ENCODE peak calls at places on chromosomes 1 and 21, in five cellular contexts. M, J, H, Q and N are unnamed samples.

GRCh38 chr21:44419679-44420078 is 35.6 kb upstream of the LRRC3 start:
- DNase-seq in Q (no peak), H (no peak), M (no peak), J (no peak), N (no peak)

GRCh38 chr1:92882817-92883216 is 51.0 kb downstream of the RPL5 start:
- DNase-seq in M (no peak), Q (no peak), J (no peak), H (peak; percentile 59), N (no peak)

GRCh38 chr1:236860674-236861073 is 65.6 kb downstream of the MTR start:
- DNase-seq in H (no peak), J (no peak), M (no peak), Q (no peak), N (no peak)

GRCh38 chr1:30410153-30410851 is 313.1 kb downstream of the MATN1 start:
- DNase-seq in J (no peak), Q (no peak), M (no peak), H (no peak), N (no peak)

GRCh38 chr1:232793944-232794343 is 11.3 kb upstream of the MAP10 start:
- DNase-seq in H (no peak), J (peak; percentile 74), Q (no peak), M (no peak), N (peak; percentile 77)

GRCh38 chr21:28714795-28715464 is 277.7 kb downstream of the LTN1 start:
- DNase-seq in Q (no peak), J (peak; percentile 81), M (no peak), H (no peak), N (peak; percentile 67)

GRCh38 chr21:23543334-23543733 is 2063.9 kb downstream of the MRPL39 start:
- DNase-seq in J (no peak), Q (no peak), H (no peak), M (no peak), N (no peak)

GRCh38 chr1:87830579-87830978 is 501.9 kb downstream of the LMO4 start:
- DNase-seq in H (no peak), M (no peak), Q (no peak), J (no peak), N (no peak)

GRCh38 chr1:30765610-30766434 is 8.2 kb upstream of the LAPTM5 start:
- DNase-seq in J (no peak), Q (no peak), H (no peak), M (no peak), N (no peak)

GRCh38 chr1:17259233-17259873 is 10.5 kb downstream of the PADI3 start:
- DNase-seq in Q (no peak), H (no peak), M (no peak), J (peak; percentile 63), N (peak; percentile 86)

GRCh38 chr1:9010781-9011323 is 15.4 kb downstream of the SLC2A7 start:
- DNase-seq in H (no peak), Q (no peak), M (no peak), J (no peak), N (no peak)

GRCh38 chr1:53176452-53177344 is 19.9 kb upstream of the CPT2 start:
- DNase-seq in M (no peak), J (peak; percentile 59), Q (no peak), H (no peak), N (peak; percentile 57)

GRCh38 chr1:160251687-160252526 is 10.4 kb downstream of the DCAF8 start:
- DNase-seq in Q (no peak), M (peak; percentile 54), J (peak; percentile 77), H (peak; percentile 85), N (peak; percentile 83)

GRCh38 chr1:14946567-14947285 is 206.8 kb upstream of the TMEM51 start:
- DNase-seq in M (no peak), J (peak; percentile 86), Q (no peak), H (no peak), N (peak; percentile 84)

GRCh38 chr1:3410435-3410915 is 44.0 kb upstream of the ARHGEF16 start:
- DNase-seq in M (no peak), J (no peak), Q (no peak), H (no peak), N (no peak)

GRCh38 chr1:18976096-18976495 is 19.6 kb upstream of the IFFO2 start:
- DNase-seq in Q (no peak), H (no peak), J (no peak), M (no peak), N (no peak)

GRCh38 chr1:62625415-62625814 is 28.1 kb downstream of the ANGPTL3 start:
- DNase-seq in H (no peak), Q (no peak), M (no peak), J (peak; percentile 49), N (peak; percentile 58)

GRCh38 chr1:29218223-29218622 is 12.5 kb downstream of the MECR start:
- DNase-seq in Q (no peak), J (no peak), M (no peak), H (no peak), N (no peak)

GRCh38 chr1:22861764-22862440 is 110.8 kb downstream of the LACTBL1 start:
- DNase-seq in Q (no peak), J (peak; percentile 80), M (peak; percentile 35), H (peak; percentile 40), N (peak; percentile 89)

GRCh38 chr21:40952551-40953330 is 105.8 kb upstream of the DSCAM start:
- DNase-seq in J (no peak), H (no peak), M (no peak), Q (no peak), N (no peak)

GRCh38 chr1:192620096-192620495 is 15.9 kb upstream of the RGS13 start:
- DNase-seq in H (no peak), J (no peak), Q (no peak), M (no peak), N (no peak)

GRCh38 chr1:170175032-170175431 is 29.3 kb downstream of the NTMT2 start:
- DNase-seq in M (no peak), J (peak; percentile 21), H (no peak), Q (no peak), N (no peak)

GRCh38 chr1:36415661-36416346 is 18.1 kb upstream of the LSM10 start:
- DNase-seq in J (no peak), Q (no peak), M (no peak), H (no peak), N (no peak)

DNA sequence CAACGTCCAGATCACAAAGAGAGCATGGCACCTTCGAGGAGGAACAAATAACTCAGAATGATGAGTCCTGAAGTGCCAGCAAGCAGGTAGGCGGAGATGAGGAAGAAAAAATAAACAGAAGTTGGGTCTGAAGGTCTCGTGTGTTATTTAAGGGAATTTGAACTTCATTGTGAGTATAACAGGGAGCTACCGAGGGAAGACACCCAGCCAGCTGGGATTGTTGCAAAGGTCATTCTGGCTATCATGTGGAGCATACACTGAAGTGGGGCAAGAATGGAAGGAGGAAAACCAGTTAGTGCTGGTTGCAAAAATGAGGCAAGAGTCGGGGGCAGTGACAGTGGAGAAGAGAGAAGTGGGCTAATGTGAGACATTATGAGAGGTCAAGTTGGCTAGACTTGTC is 53.6 kb upstream of the RAP1A start:
- DNase-seq in Q (no peak), M (no peak), J (no peak), H (no peak), N (no peak)
- H2BK15ac ChIP-seq in Q (no peak overlapping the region), M (no peak overlapping the region), J (peak overlapping the region; percentile 77), H (no peak overlapping the region), N (no peak overlapping the region)

DNA sequence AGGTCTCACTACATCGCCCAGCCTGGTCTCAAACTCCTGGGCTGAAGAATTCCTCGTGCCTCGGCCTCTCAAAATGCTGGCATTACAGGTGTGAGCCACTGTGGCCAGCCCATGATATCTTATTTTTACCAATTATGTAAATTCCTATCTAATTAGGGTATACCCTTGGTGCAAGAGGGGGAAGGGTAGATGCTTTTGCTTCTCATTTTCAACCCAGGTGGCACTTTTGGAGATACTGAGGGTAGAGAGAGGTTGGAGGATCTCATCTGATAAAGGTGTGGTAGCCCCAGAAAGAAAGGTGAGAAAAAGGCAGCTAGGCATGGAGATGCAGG is 17.4 kb downstream of the ENSA start:
- DNase-seq in H (no peak), J (no peak), M (no peak), Q (no peak), N (no peak)
- H3K4me3 ChIP-seq in H (no peak overlapping the region), J (no peak overlapping the region), M (no peak overlapping the region), Q (no peak overlapping the region), N (no peak overlapping the region)

DNA sequence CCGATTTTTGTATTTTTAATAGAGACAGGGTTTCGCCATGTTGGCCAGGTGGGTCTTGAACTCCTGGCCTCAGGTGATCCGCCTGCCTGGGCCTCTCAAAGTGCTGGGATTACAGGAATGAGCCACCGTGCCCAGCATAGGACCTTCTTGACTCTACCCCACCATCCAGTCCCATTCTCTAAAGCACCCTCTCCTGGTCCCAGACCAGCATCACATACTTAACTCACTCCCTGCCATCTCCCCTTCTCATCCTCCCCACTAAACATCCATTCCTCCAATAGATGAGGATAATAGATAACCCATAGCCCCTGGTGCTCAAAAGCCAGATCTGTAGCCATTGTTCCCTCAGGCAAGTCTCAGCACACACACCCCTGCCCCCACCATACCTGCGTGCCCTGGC is 2.1 kb downstream of the ENTREP3 start:
- DNase-seq in M (no peak), Q (no peak), J (no peak), H (peak; percentile 77), N (no peak)
- H2BK15ac ChIP-seq in M (no peak overlapping the region), Q (peak overlapping the region; percentile 20), J (no peak overlapping the region), H (no peak overlapping the region), N (no peak overlapping the region)

GRCh38 chr1:203488539-203488938 is 5.4 kb upstream of the OPTC start:
- DNase-seq in Q (no peak), J (no peak), H (no peak), M (no peak), N (no peak)

GRCh38 chr1:203491664-203492485 is 2.1 kb upstream of the OPTC start:
- DNase-seq in J (no peak), H (peak; percentile 21), Q (no peak), M (no peak), N (no peak)

GRCh38 chr1:203481186-203481585 is 5.6 kb downstream of the PRELP start:
- DNase-seq in M (no peak), J (no peak), H (no peak), Q (no peak), N (no peak)

GRCh38 chr1:203490607-203491006 is 3.3 kb upstream of the OPTC start:
- DNase-seq in M (no peak), J (no peak), H (no peak), Q (no peak), N (no peak)

GRCh38 chr1:203486618-203487370 is 7.2 kb upstream of the OPTC start:
- DNase-seq in M (no peak), H (no peak), Q (no peak), J (no peak), N (no peak)
- H3K4me3 ChIP-seq in M (no peak overlapping the region), H (no peak overlapping the region), Q (peak overlapping the region; percentile 33), J (no peak overlapping the region), N (no peak overlapping the region)